ENCODE peak calls at places on chromosome 11, in four cellular contexts. Z is H9, C is cardiac muscle cell, N is AG04450. T is an unnamed sample.

GRCh38 chr11:132844956-132845355 is 687.3 kb downstream of the OPCML start:
- DNase-seq in Z (no peak), C (peak), N (peak), T (no peak)

GRCh38 chr11:130428692-130429681 is 578 bp upstream of the ADAMTS8 start:
- DNase-seq in Z (no peak), C (no peak), N (no peak), T (no peak)

GRCh38 chr11:87101956-87102355 is 64.2 kb downstream of the TMEM135 start:
- DNase-seq in Z (no peak), C (no peak), N (no peak), T (no peak)

GRCh38 chr11:125313271-125314222 is 149.0 kb downstream of the PKNOX2 start:
- DNase-seq in Z (no peak), C (no peak), N (no peak), T (no peak)

GRCh38 chr11:132125855-132126841 is 755.7 kb downstream of the NTM start:
- DNase-seq in Z (peak), C (peak), N (no peak), T (no peak)

GRCh38 chr11:84514436-84514835 is 1112.7 kb downstream of the DLG2 start:
- DNase-seq in Z (no peak), C (no peak), N (no peak), T (no peak)

GRCh38 chr11:131600591-131600990 is 230.2 kb downstream of the NTM start:
- DNase-seq in Z (no peak), C (no peak), N (no peak), T (no peak)

GRCh38 chr11:10488581-10489443 is 33.7 kb downstream of the AMPD3 start:
- DNase-seq in Z (peak), C (no peak), N (no peak), T (peak)

GRCh38 chr11:32772731-32773130 is 21.7 kb downstream of the CCDC73 start:
- DNase-seq in Z (no peak), C (no peak), N (no peak), T (no peak)

GRCh38 chr11:122207505-122207904 is 91.5 kb upstream of the BLID start:
- DNase-seq in Z (no peak), C (no peak), N (peak), T (no peak)

GRCh38 chr11:77159219-77159936 is 31.3 kb downstream of the MYO7A start:
- DNase-seq in Z (no peak), C (no peak), N (no peak), T (no peak)

GRCh38 chr11:42770444-42771065 is 541.2 kb upstream of the API5 start:
- DNase-seq in Z (peak), C (peak), N (no peak), T (no peak)

GRCh38 chr11:108933630-108934029 is 268.8 kb downstream of the DDX10 start:
- DNase-seq in Z (no peak), C (no peak), N (no peak), T (no peak)

GRCh38 chr11:65551572-65552398 is 6.4 kb downstream of the LTBP3 start:
- DNase-seq in Z (peak), C (peak), N (no peak), T (no peak)

GRCh38 chr11:118845369-118845768 is 38.3 kb upstream of the CXCR5 start:
- DNase-seq in Z (no peak), C (no peak), N (no peak), T (no peak)

GRCh38 chr11:110471315-110471714 is 41.6 kb downstream of the FDX1 start:
- DNase-seq in Z (no peak), C (no peak), N (peak), T (no peak)

GRCh38 chr11:108160970-108161566 is 39.7 kb downstream of the ACAT1 start:
- DNase-seq in Z (no peak), C (no peak), N (no peak), T (no peak)

GRCh38 chr11:92886243-92886905 is 83.1 kb upstream of the MTNR1B start:
- DNase-seq in Z (no peak), C (peak), N (peak), T (no peak)

GRCh38 chr11:35158371-35159081 is 19.6 kb downstream of the CD44 start:
- DNase-seq in Z (no peak), C (no peak), N (no peak), T (no peak)

GRCh38 chr11:64245797-64246623 is 733 bp downstream of the PPP1R14B start:
- DNase-seq in Z (no peak), C (no peak), N (peak), T (peak)

GRCh38 chr11:75077316-75077715 is 19.4 kb downstream of the OR2AT4 start:
- DNase-seq in Z (no peak), C (no peak), N (no peak), T (no peak)

GRCh38 chr11:62223095-62223494 is 14.6 kb downstream of the SCGB2A1 start:
- DNase-seq in Z (no peak), C (no peak), N (no peak), T (no peak)

GRCh38 chr11:12087075-12087775 is 23.2 kb upstream of the MICAL2 start:
- DNase-seq in Z (no peak), C (no peak), N (no peak), T (no peak)
- TF ChIP-seq CTCF in Z (peak), C (no peak), N (no peak), T (peak)

GRCh38 chr11:123434262-123434661 is 4.2 kb downstream of the GRAMD1B start:
- DNase-seq in Z (peak), C (no peak), N (no peak), T (no peak)
- TF ChIP-seq CTCF in Z (peak), C (peak), N (peak), T (peak)

DNA sequence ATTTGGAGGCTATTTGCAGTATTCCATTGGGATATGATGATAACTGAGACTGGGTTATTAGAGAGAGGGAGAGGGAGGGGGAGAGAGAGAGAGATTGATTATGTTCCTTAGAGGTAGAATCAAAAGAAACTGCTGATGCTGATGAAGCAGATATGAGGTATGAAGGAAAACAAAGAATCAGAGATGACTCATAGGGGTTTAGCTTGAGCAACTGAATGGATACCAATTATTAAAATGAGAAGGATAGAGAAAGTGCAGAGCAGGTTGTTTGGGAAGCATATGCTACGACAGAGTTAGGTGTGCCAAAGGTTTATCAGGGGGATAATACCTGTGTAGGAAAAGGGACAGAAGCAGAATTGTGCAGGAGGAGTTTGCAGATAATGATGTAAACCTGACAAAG is 12.7 kb upstream of the NUCB2 start:
- DNase-seq in Z (no peak), C (no peak), N (no peak), T (no peak)
- TF ChIP-seq CTCF in Z (no peak), C (no peak), N (no peak), T (no peak)

GRCh38 chr11:117199061-117199915 is at the start of gene TAGLN:
- DNase-seq in Z (peak), C (peak), N (peak), T (peak)
- TF ChIP-seq CTCF in Z (no peak), C (no peak), N (no peak), T (no peak)

DNA sequence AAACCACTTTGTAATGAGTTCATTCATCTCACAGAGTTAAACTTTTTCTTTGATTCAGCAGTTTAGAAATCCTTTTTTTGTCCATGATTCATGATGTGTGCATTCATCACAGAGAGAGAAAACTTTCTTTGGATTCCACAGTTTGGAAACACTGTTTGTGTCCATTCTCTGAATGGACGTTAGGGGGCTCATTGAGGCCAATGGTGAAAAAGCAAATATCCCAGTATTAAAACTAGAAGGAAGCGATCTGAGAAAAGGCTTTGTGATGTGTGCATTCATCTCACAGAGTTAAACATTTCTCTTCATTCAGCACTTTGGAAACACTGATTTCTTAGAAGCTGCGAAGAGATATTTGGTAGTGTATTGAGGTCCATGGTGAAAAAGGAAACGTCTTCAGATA is 155.6 kb upstream of the TRIM48 start:
- DNase-seq in Z (no peak), C (no peak), N (no peak), T (no peak)
- TF ChIP-seq CTCF in Z (no peak), C (no peak), N (no peak), T (no peak)